ENCODE peak calls at places on chromosomes 3 and 15, in six cellular contexts. S is Peyer's patch, W is psoas muscle, Q is esophagus muscularis mucosa, O is fibroblast of lung, U is HepG2. J is an unnamed sample.

GRCh38 chr3:63351159-63352007 is 73.3 kb downstream of the SYNPR start:
- DNase-seq in S (no peak), W (no peak), Q (no peak), O (peak; percentile 59), U (peak; percentile 51), J (no peak)

GRCh38 chr3:143000525-143000924 is 845 bp upstream of the U2SURP start:
- DNase-seq in S (no peak), W (no peak), Q (no peak), O (peak; percentile 84), U (peak; percentile 25), J (no peak)

GRCh38 chr15:95557226-95558046 is 773.1 kb upstream of the NR2F2 start:
- DNase-seq in S (no peak), W (no peak), Q (no peak), O (peak; percentile 96), U (peak; percentile 1), J (no peak)

GRCh38 chr15:37758412-37758811 is 176.0 kb upstream of the TMCO5A start:
- DNase-seq in S (no peak), W (no peak), Q (no peak), O (no peak), U (peak; percentile 22), J (peak; percentile 28)

GRCh38 chr15:49423021-49423420 is at the start of gene FGF7:
- DNase-seq in S (no peak), W (no peak), Q (no peak), O (peak; percentile 68), U (peak; percentile 2), J (no peak)

GRCh38 chr15:54519577-54519976 is 541.3 kb downstream of the UNC13C start:
- DNase-seq in S (no peak), W (no peak), Q (no peak), O (no peak), U (no peak), J (no peak)

GRCh38 chr3:141538568-141538967 is 51.7 kb downstream of the RASA2 start:
- DNase-seq in S (no peak), W (no peak), Q (no peak), O (peak; percentile 33), U (no peak), J (no peak)

GRCh38 chr3:54008744-54009143 is 113.6 kb upstream of the CACNA2D3 start:
- DNase-seq in S (no peak), W (no peak), Q (no peak), O (no peak), U (no peak), J (no peak)

GRCh38 chr15:53917109-53917508 is 61.1 kb upstream of the UNC13C start:
- DNase-seq in S (no peak), W (no peak), Q (no peak), O (no peak), U (no peak), J (no peak)

GRCh38 chr3:32392530-32393302 is 1.1 kb downstream of the CMTM7 start:
- DNase-seq in S (peak; percentile 50), W (peak; percentile 63), Q (no peak), O (peak; percentile 70), U (no peak), J (peak; percentile 54)

GRCh38 chr3:194140520-194141414 is 4.8 kb downstream of the HES1 start:
- DNase-seq in S (peak; percentile 28), W (peak; percentile 75), Q (no peak), O (peak; percentile 73), U (peak; percentile 51), J (peak; percentile 48)

GRCh38 chr3:8954938-8955763 is 8.1 kb downstream of the RAD18 start:
- DNase-seq in S (no peak), W (no peak), Q (no peak), O (peak; percentile 86), U (no peak), J (no peak)

GRCh38 chr15:41284425-41285177 is 47.8 kb downstream of the OIP5 start:
- DNase-seq in S (peak; percentile 27), W (no peak), Q (no peak), O (peak; percentile 24), U (peak; percentile 32), J (no peak)

GRCh38 chr3:5019411-5020261 is 40.4 kb downstream of the BHLHE40 start:
- DNase-seq in S (peak; percentile 47), W (no peak), Q (no peak), O (no peak), U (no peak), J (peak; percentile 38)

GRCh38 chr3:21294768-21295167 is 456.2 kb downstream of the ZNF385D start:
- DNase-seq in S (no peak), W (no peak), Q (no peak), O (peak; percentile 85), U (no peak), J (no peak)

GRCh38 chr15:78210349-78210717 is 24.0 kb downstream of the ACSBG1 start:
- DNase-seq in S (peak; percentile 11), W (no peak), Q (no peak), O (no peak), U (no peak), J (peak; percentile 23)

GRCh38 chr15:75732809-75733451 is 20.3 kb upstream of the CSPG4 start:
- DNase-seq in S (peak; percentile 44), W (peak; percentile 82), Q (no peak), O (peak; percentile 51), U (peak; percentile 50), J (peak; percentile 73)

GRCh38 chr3:43288366-43288765 is 2.0 kb downstream of the SNRK start:
- DNase-seq in S (no peak), W (no peak), Q (no peak), O (peak; percentile 17), U (no peak), J (no peak)

GRCh38 chr3:32325957-32326356 is 65.7 kb upstream of the CMTM7 start:
- DNase-seq in S (no peak), W (no peak), Q (no peak), O (peak; percentile 22), U (no peak), J (no peak)

GRCh38 chr15:75200765-75201608 is 695 bp upstream of the C15orf39 start:
- DNase-seq in S (peak; percentile 68), W (no peak), Q (no peak), O (peak; percentile 11), U (peak; percentile 57), J (peak; percentile 73)

GRCh38 chr3:45253316-45253715 is 27.2 kb upstream of the TMEM158 start:
- DNase-seq in S (no peak), W (no peak), Q (no peak), O (peak; percentile 52), U (no peak), J (no peak)

GRCh38 chr15:38622317-38622716 is 57.7 kb upstream of the RASGRP1 start:
- DNase-seq in S (no peak), W (no peak), Q (no peak), O (no peak), U (no peak), J (no peak)

GRCh38 chr15:97522362-97522761 is 438.1 kb upstream of the ARRDC4 start:
- DNase-seq in S (no peak), W (no peak), Q (no peak), O (peak; percentile 6), U (no peak), J (no peak)

GRCh38 chr3:66348696-66349095 is 127.9 kb downstream of the SLC25A26 start:
- DNase-seq in S (no peak), W (no peak), Q (no peak), O (no peak), U (no peak), J (no peak)

GRCh38 chr3:4493931-4494806 is 1.0 kb downstream of the ITPR1 start:
- DNase-seq in S (peak; percentile 28), W (no peak), Q (peak; percentile 87), O (peak; percentile 38), U (no peak), J (no peak)

GRCh38 chr3:45966969-45967640 is 23.8 kb downstream of the CXCR6 start:
- DNase-seq in S (no peak), W (peak; percentile 72), Q (no peak), O (no peak), U (no peak), J (no peak)

GRCh38 chr15:101637549-101638318 is 14.4 kb downstream of the TM2D3 start:
- DNase-seq in S (no peak), W (no peak), Q (peak; percentile 39), O (peak; percentile 58), U (no peak), J (no peak)

GRCh38 chr3:194806991-194807685 is 121.5 kb downstream of the FAM43A start:
- DNase-seq in S (no peak), W (no peak), Q (no peak), O (peak; percentile 24), U (no peak), J (no peak)

GRCh38 chr3:102682761-102683160 is 247.9 kb downstream of the ZPLD1 start:
- DNase-seq in S (no peak), W (no peak), Q (no peak), O (no peak), U (no peak), J (no peak)

GRCh38 chr15:65085990-65086679 is 9.6 kb downstream of the KBTBD13 start:
- DNase-seq in S (no peak), W (peak; percentile 55), Q (no peak), O (no peak), U (peak; percentile 72), J (peak; percentile 38)
- H3K4me3 ChIP-seq in S (no peak overlapping the region), W (no peak overlapping the region), Q (no peak overlapping the region), O (no peak overlapping the region), U (no peak overlapping the region), J (no peak overlapping the region)

DNA sequence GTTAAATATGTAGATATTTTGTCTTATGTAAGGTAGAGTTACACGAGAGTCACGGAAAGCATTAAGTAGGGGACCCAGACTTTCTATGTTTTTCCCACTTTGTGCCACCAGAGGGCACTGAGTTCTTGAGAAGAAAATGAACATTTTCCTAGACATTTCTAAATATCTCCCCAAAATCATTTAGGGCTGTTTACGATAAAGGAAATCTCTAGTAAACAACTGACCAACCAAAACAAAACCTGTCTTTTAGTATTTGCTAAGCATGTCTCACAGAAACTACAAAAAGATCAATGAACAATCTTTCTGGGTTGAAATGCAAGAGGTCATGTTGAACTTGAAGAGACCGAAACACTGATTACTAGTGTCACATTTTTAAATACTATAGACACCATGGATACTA is 16.1 kb downstream of the POU1F1 start:
- DNase-seq in S (peak; percentile 42), W (no peak), Q (no peak), O (peak; percentile 46), U (peak; percentile 39), J (peak; percentile 38)
- H3K4me3 ChIP-seq in S (no peak overlapping the region), W (no peak overlapping the region), Q (no peak overlapping the region), O (no peak overlapping the region), U (no peak overlapping the region), J (no peak overlapping the region)

GRCh38 chr3:172437713-172438112 is 10.5 kb downstream of the GHSR start:
- DNase-seq in S (no peak), W (no peak), Q (no peak), O (no peak), U (no peak), J (no peak)
- H3K4me3 ChIP-seq in S (no peak overlapping the region), W (no peak overlapping the region), Q (no peak overlapping the region), O (no peak overlapping the region), U (no peak overlapping the region), J (no peak overlapping the region)

GRCh38 chr3:13513913-13514517 is 33.9 kb downstream of the HDAC11 start:
- DNase-seq in S (no peak), W (peak; percentile 41), Q (no peak), O (no peak), U (no peak), J (peak; percentile 42)
- H3K4me3 ChIP-seq in S (no peak overlapping the region), W (no peak overlapping the region), Q (no peak overlapping the region), O (no peak overlapping the region), U (no peak overlapping the region), J (no peak overlapping the region)

GRCh38 chr3:133576169-133576568 is 2.7 kb downstream of the CDV3 start:
- DNase-seq in S (no peak), W (no peak), Q (no peak), O (peak; percentile 25), U (no peak), J (no peak)
- H3K4me3 ChIP-seq in S (peak overlapping the region; percentile 67), W (peak overlapping the region; percentile 93), Q (peak overlapping the region; percentile 66), O (peak overlapping the region; percentile 83), U (no peak overlapping the region), J (peak overlapping the region; percentile 68)

GRCh38 chr15:68431037-68431791 is 749 bp downstream of the ITGA11 start:
- DNase-seq in S (no peak), W (peak; percentile 72), Q (peak; percentile 89), O (no peak), U (no peak), J (peak; percentile 17)
- H3K4me3 ChIP-seq in S (peak overlapping the region; percentile 50), W (peak overlapping the region; percentile 66), Q (peak overlapping the region; percentile 51), O (peak overlapping the region; percentile 65), U (no peak overlapping the region), J (peak overlapping the region; percentile 58)